ENCODE peak calls at places on chromosomes 5 and 9, in four cellular contexts. U, B, O and R are unnamed samples.

GRCh38 chr9:112921549-112921948 is 30.9 kb upstream of the SLC46A2 start:
- DNase-seq in O (no peak), U (peak), B (no peak), R (no peak)

GRCh38 chr9:125241000-125241862 is at the start of gene HSPA5:
- DNase-seq in B (peak), O (peak), U (peak), R (peak)

GRCh38 chr5:149406203-149406978 is 27.3 kb upstream of the IL17B start:
- DNase-seq in O (peak), U (peak), B (peak), R (no peak)

GRCh38 chr5:89313804-89314588 is 431.0 kb upstream of the MEF2C start:
- DNase-seq in U (peak), O (no peak), B (no peak), R (no peak)

GRCh38 chr9:88303785-88304495 is 84.3 kb upstream of the SPIN1 start:
- DNase-seq in B (no peak), O (no peak), U (no peak), R (no peak)

GRCh38 chr5:58542709-58543108 is 40.2 kb upstream of the RAB3C start:
- DNase-seq in U (no peak), O (no peak), B (no peak), R (no peak)

GRCh38 chr9:70021026-70021571 is 22.5 kb upstream of the MAMDC2 start:
- DNase-seq in U (peak), B (peak), O (no peak), R (no peak)

GRCh38 chr5:125005287-125005686 is 258.8 kb upstream of the ZNF608 start:
- DNase-seq in U (no peak), O (no peak), B (no peak), R (no peak)

GRCh38 chr5:170960567-170960966 is 98.7 kb downstream of the RANBP17 start:
- DNase-seq in O (no peak), U (peak), B (no peak), R (no peak)

GRCh38 chr5:134543820-134544692 is 18.6 kb downstream of the JADE2 start:
- DNase-seq in O (peak), U (no peak), B (no peak), R (peak)

GRCh38 chr9:119836036-119836435 is 466.8 kb upstream of the BRINP1 start:
- DNase-seq in U (no peak), B (no peak), O (no peak), R (no peak)

GRCh38 chr9:88233091-88233490 is 94.8 kb upstream of the SPATA31C2 start:
- DNase-seq in O (no peak), U (no peak), B (no peak), R (no peak)

GRCh38 chr9:115008536-115008935 is 78.1 kb upstream of the TNFSF8 start:
- DNase-seq in O (no peak), U (peak), B (no peak), R (no peak)

GRCh38 chr5:34918025-34918424 is 2.5 kb downstream of the BRIX1 start:
- DNase-seq in O (no peak), B (no peak), U (no peak), R (no peak)

GRCh38 chr9:114594136-114594535 is 6.6 kb downstream of the ATP6V1G1 start:
- DNase-seq in O (no peak), U (no peak), B (no peak), R (no peak)

GRCh38 chr9:114275246-114275994 is 47.5 kb upstream of the ORM1 start:
- DNase-seq in O (no peak), B (no peak), U (no peak), R (peak)

GRCh38 chr5:11048760-11049159 is 287.7 kb upstream of the DAP start:
- DNase-seq in O (no peak), U (no peak), B (no peak), R (no peak)
- TF ChIP-seq CTCF in O (no peak), U (no peak), B (no peak), R (peak)

GRCh38 chr5:140146523-140146842 is 20.7 kb downstream of the IGIP start:
- DNase-seq in O (no peak), B (no peak), U (no peak), R (no peak)

GRCh38 chr5:140143521-140144258 is 18.0 kb downstream of the IGIP start:
- DNase-seq in U (no peak), B (no peak), O (no peak), R (no peak)

GRCh38 chr5:140145223-140145622 is 19.5 kb downstream of the IGIP start:
- DNase-seq in U (no peak), O (no peak), B (no peak), R (no peak)

GRCh38 chr5:140147460-140147859 is 21.7 kb downstream of the IGIP start:
- DNase-seq in B (no peak), O (no peak), U (no peak), R (no peak)

DNA sequence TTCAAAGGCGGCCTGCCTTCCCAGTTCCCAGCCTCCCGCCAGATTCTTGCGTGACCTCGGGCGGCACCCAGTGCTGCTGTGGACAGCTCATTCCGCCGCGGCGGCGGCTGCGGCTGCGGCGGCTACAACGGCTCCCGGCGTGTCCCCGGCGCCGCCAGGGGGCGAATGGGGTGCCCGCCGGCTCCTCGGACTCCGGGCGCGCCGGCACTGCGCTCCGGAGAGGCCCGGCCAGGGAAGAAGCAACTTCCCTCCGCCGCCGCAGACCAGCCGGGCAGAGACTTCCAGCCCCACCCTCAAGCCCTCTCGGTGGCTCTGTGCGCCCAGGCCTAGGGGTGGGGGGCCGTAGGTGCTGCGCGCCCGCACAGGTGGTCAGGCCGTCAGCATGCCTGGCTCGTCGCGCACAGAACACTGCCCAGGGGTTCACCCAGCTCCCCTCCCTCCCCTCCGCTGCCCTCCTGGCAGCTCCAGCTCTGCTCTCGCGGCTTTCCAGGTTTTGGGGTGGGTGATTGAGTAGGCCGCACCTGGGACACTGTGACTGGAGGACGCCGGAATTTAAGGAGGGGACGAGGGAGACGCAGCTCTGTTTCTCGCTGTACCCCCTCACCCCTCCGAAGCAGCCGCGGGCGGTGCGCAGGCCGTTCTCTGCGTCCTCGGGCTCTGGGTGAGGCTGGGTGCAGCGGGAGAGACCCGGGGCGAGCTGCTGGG is 20.2 kb downstream of the IGIP start:
- DNase-seq in U (peak), B (no peak), O (peak), R (peak)
- TF ChIP-seq CTCF in U (peak), B (peak), O (peak), R (peak)

GRCh38 chr9:91258448-91258847 is 103.3 kb downstream of the AUH start:
- DNase-seq in U (no peak), B (no peak), O (no peak), R (no peak)

GRCh38 chr9:91256235-91256634 is 105.5 kb downstream of the AUH start:
- DNase-seq in O (no peak), U (no peak), B (no peak), R (no peak)

GRCh38 chr9:91253488-91253887 is 108.2 kb downstream of the AUH start:
- DNase-seq in O (no peak), B (no peak), U (peak), R (no peak)

GRCh38 chr9:91259162-91259561 is 102.6 kb downstream of the AUH start:
- DNase-seq in O (no peak), B (no peak), U (no peak), R (no peak)

GRCh38 chr9:91255327-91255726 is 106.4 kb downstream of the AUH start:
- DNase-seq in O (no peak), B (no peak), U (peak), R (no peak)
- TF ChIP-seq CTCF in O (no peak), B (no peak), U (no peak), R (no peak)

GRCh38 chr5:41432481-41433253 is 77.7 kb downstream of the PLCXD3 start:
- DNase-seq in U (no peak), B (no peak), O (no peak), R (no peak)

GRCh38 chr5:41435276-41435675 is 75.1 kb downstream of the PLCXD3 start:
- DNase-seq in U (no peak), O (no peak), B (no peak), R (no peak)

GRCh38 chr5:41433552-41434181 is 76.7 kb downstream of the PLCXD3 start:
- DNase-seq in O (no peak), U (no peak), B (no peak), R (no peak)
- TF ChIP-seq CTCF in O (no peak), U (peak), B (no peak), R (peak)

GRCh38 chr5:78574157-78574673 is 74.4 kb downstream of the LHFPL2 start:
- DNase-seq in U (no peak), O (no peak), B (no peak), R (peak)

GRCh38 chr5:78570646-78571045 is 77.9 kb downstream of the LHFPL2 start:
- DNase-seq in U (no peak), B (no peak), O (no peak), R (no peak)

GRCh38 chr5:78576376-78576775 is 72.2 kb downstream of the LHFPL2 start:
- DNase-seq in O (no peak), B (no peak), U (no peak), R (no peak)

GRCh38 chr5:78574731-78575161 is 73.8 kb downstream of the LHFPL2 start:
- DNase-seq in O (no peak), B (no peak), U (no peak), R (no peak)

DNA sequence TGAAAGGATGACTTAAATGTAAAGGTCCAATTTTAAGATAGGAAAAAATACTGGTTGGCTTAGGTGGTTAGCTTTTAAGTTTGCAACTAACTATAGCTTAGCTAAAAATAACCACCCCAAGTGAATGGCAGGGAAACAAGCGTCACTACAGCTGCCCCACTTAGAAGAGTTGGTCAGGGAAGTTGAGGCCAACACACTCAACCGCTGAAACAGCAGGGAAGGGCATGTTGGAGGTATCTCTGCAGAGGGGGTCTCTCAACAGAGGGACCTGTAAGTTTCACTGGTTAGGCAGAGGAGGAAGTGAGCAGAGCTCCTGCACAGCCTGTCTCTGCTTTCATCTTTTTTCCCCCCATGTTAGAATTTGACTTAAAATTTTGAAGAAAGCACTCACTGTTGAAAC is 75.3 kb downstream of the LHFPL2 start:
- DNase-seq in U (no peak), O (no peak), B (no peak), R (no peak)
- TF ChIP-seq CTCF in U (no peak), O (no peak), B (no peak), R (no peak)

GRCh38 chr5:74935752-74936091 is 69.5 kb upstream of the FAM169A start:
- DNase-seq in O (no peak), U (no peak), B (no peak), R (no peak)

GRCh38 chr5:74938250-74938649 is 72.1 kb upstream of the FAM169A start:
- DNase-seq in O (no peak), U (peak), B (no peak), R (no peak)

GRCh38 chr5:74940782-74941363 is 74.7 kb upstream of the FAM169A start:
- DNase-seq in B (no peak), U (no peak), O (no peak), R (no peak)

GRCh38 chr5:74934949-74935751 is 69.0 kb upstream of the FAM169A start:
- DNase-seq in B (no peak), U (peak), O (no peak), R (no peak)
- TF ChIP-seq CTCF in B (no peak), U (peak), O (no peak), R (peak)

GRCh38 chr5:83082750-83083149 is 5.4 kb downstream of the XRCC4 start:
- DNase-seq in O (no peak), B (no peak), U (no peak), R (no peak)

GRCh38 chr5:83076742-83077661 is at the start of the genes TMEM167A and XRCC4:
- DNase-seq in U (peak), O (peak), B (peak), R (peak)

GRCh38 chr5:83072946-83073345 is 4.2 kb downstream of the TMEM167A start:
- DNase-seq in B (no peak), U (peak), O (no peak), R (no peak)

DNA sequence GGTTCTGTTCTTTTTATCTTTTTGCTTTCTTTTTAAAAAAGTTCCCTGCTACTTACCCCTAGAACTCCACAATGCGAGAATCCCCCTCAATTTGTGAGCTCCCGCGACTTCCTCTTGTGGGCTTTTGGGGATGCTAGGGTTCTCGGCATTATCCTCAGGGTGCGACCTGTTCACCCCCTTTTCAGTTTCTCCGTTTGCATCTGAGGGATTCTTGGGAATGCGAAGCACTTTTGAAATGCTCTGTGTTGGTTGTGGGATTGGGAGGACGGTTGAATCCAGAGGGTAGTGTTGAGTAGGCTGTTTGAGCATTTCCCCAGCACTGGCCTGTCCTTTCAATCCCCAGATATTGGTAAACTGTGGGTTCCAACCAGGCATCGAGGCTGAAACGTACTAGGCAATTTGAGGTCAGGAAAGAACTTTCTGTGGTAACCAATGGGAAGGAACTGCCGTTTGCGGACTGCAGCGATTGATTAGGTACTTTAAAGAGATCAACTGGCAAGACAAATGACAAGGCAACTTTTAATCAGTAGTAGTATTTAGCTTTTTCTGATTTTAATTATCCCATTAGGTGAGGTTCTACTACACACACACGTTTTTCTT is 415 bp downstream of the XRCC4 start:
- DNase-seq in U (peak), B (no peak), O (no peak), R (no peak)
- TF ChIP-seq CTCF in U (no peak), B (no peak), O (no peak), R (no peak)

DNA sequence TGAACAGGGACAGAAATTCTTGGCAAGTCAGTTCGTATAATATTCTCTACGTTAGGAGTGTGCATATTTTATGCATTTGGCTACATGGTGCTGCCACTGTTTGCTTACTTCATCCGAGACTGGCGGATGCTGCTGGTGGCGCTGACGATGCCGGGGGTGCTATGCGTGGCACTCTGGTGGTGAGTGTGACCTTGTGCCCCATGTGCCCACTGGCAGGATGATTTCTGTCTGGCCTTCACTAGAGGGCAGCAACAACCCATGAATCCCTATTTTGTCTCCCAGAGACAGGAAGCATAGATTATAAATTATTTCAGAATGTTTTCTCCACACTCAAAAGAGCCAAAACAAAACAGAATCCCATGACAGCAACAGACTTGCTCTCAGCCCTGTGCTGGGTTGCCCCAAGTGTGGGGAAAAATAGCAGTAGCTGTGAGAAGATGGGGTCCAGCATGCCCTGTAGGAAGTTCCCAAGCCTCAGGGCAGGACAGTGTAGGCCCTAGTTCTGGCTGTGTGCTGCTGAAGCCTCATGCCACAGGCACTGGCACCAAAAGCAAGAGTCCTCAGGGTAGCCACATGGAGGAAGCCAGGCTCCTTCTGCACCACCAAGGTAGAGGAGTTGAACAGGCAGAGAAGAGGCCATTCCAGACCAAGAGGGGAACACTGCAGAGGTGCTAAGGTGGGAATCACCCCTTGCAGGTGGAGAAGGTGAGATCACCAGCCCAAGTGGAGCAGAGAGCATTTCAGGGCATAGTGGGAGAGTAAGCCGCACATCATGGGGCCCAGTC is 16.0 kb downstream of the SLC22A5 start:
- DNase-seq in U (peak), B (no peak), O (peak), R (no peak)
- TF ChIP-seq CTCF in U (peak), B (peak), O (peak), R (peak)